ENCODE peak calls at places on chromosomes 2 and 18, in ten cellular contexts. W, X, P, I, D, R, O, F, B and N are unnamed samples.

GRCh38 chr2:98608962-98609604 is 694 bp downstream of the UNC50 start:
- DNase-seq in W (no peak), X (peak), P (no peak), I (no peak), D (peak), R (no peak), O (peak), F (no peak), B (no peak), N (peak)

GRCh38 chr18:38081516-38081915 is 515.9 kb upstream of the CELF4 start:
- DNase-seq in W (no peak), X (no peak), P (no peak), I (no peak), D (no peak), R (no peak), O (no peak), F (no peak), B (no peak), N (no peak)

GRCh38 chr2:173119069-173119807 is 43.6 kb downstream of the MAP3K20 start:
- DNase-seq in W (no peak), X (peak), P (no peak), I (no peak), D (no peak), R (peak), O (no peak), F (no peak), B (no peak), N (no peak)

GRCh38 chr18:3401669-3402620 is 48.0 kb upstream of the TGIF1 start:
- DNase-seq in W (no peak), X (no peak), P (no peak), I (no peak), D (no peak), R (no peak), O (no peak), F (no peak), B (no peak), N (no peak)

GRCh38 chr18:48834421-48835011 is 116.2 kb downstream of the SMAD7 start:
- DNase-seq in W (peak), X (peak), P (no peak), I (peak), D (peak), R (peak), O (peak), F (peak), B (peak), N (peak)

GRCh38 chr18:44679912-44680270 is 797 bp upstream of the SETBP1 start:
- DNase-seq in W (peak), X (peak), P (peak), I (peak), D (peak), R (peak), O (peak), F (peak), B (peak), N (no peak)

GRCh38 chr2:25274868-25275574 is 66.7 kb downstream of the DNMT3A start:
- DNase-seq in W (no peak), X (peak), P (no peak), I (no peak), D (no peak), R (peak), O (no peak), F (no peak), B (peak), N (peak)

GRCh38 chr2:229610871-229611270 is 103.5 kb downstream of the DNER start:
- DNase-seq in W (no peak), X (no peak), P (no peak), I (no peak), D (no peak), R (no peak), O (no peak), F (no peak), B (no peak), N (no peak)

GRCh38 chr2:62467100-62467474 is 38.9 kb downstream of the TMEM17 start:
- DNase-seq in W (no peak), X (no peak), P (no peak), I (no peak), D (no peak), R (no peak), O (no peak), F (peak), B (no peak), N (no peak)

GRCh38 chr18:57921708-57922107 is 118.6 kb upstream of the ATP8B1 start:
- DNase-seq in W (no peak), X (no peak), P (no peak), I (no peak), D (no peak), R (no peak), O (no peak), F (no peak), B (no peak), N (peak)

GRCh38 chr2:1590611-1591460 is 153.5 kb downstream of the PXDN start:
- DNase-seq in W (no peak), X (peak), P (no peak), I (peak), D (no peak), R (peak), O (no peak), F (no peak), B (no peak), N (no peak)

GRCh38 chr2:132692816-132693215 is 22.8 kb upstream of the LYPD1 start:
- DNase-seq in W (no peak), X (no peak), P (no peak), I (no peak), D (no peak), R (no peak), O (no peak), F (no peak), B (no peak), N (no peak)

GRCh38 chr2:68994864-68995263 is 18.1 kb upstream of the ANTXR1 start:
- DNase-seq in W (no peak), X (no peak), P (peak), I (peak), D (no peak), R (peak), O (no peak), F (no peak), B (no peak), N (no peak)

GRCh38 chr2:169656164-169656563 is 38.0 kb downstream of the CFAP210 start:
- DNase-seq in W (no peak), X (no peak), P (no peak), I (no peak), D (no peak), R (no peak), O (no peak), F (no peak), B (no peak), N (no peak)

GRCh38 chr2:24850944-24851343 is 57.7 kb downstream of the CENPO start:
- DNase-seq in W (no peak), X (peak), P (no peak), I (no peak), D (peak), R (no peak), O (no peak), F (no peak), B (no peak), N (no peak)

GRCh38 chr2:206804326-206804725 is 38.9 kb downstream of the FASTKD2 start:
- DNase-seq in W (no peak), X (no peak), P (no peak), I (no peak), D (no peak), R (no peak), O (no peak), F (no peak), B (no peak), N (no peak)

GRCh38 chr2:24843461-24843860 is 50.2 kb downstream of the CENPO start:
- DNase-seq in W (no peak), X (no peak), P (no peak), I (no peak), D (peak), R (no peak), O (no peak), F (no peak), B (no peak), N (no peak)

GRCh38 chr2:66443977-66444855 is 9.3 kb downstream of the MEIS1 start:
- DNase-seq in W (no peak), X (peak), P (no peak), I (no peak), D (no peak), R (no peak), O (no peak), F (no peak), B (no peak), N (no peak)

GRCh38 chr18:68033466-68033865 is 516.9 kb upstream of the DSEL start:
- DNase-seq in W (no peak), X (no peak), P (no peak), I (no peak), D (no peak), R (no peak), O (no peak), F (no peak), B (no peak), N (no peak)

GRCh38 chr2:72824224-72824842 is 1.5 kb downstream of the EXOC6B start:
- DNase-seq in W (no peak), X (no peak), P (no peak), I (peak), D (no peak), R (no peak), O (no peak), F (no peak), B (no peak), N (peak)

GRCh38 chr18:3162181-3162580 is 57.6 kb downstream of the MYOM1 start:
- DNase-seq in W (peak), X (no peak), P (no peak), I (no peak), D (no peak), R (no peak), O (no peak), F (no peak), B (no peak), N (no peak)

GRCh38 chr2:42052702-42053481 is 5.1 kb downstream of the PKDCC start:
- DNase-seq in W (no peak), X (peak), P (no peak), I (no peak), D (peak), R (peak), O (no peak), F (no peak), B (no peak), N (peak)

GRCh38 chr2:188248513-188248912 is 43.2 kb upstream of the GULP1 start:
- DNase-seq in W (no peak), X (no peak), P (no peak), I (no peak), D (no peak), R (no peak), O (no peak), F (no peak), B (no peak), N (no peak)

GRCh38 chr2:107730898-107731297 is 95.8 kb upstream of the RGPD4 start:
- DNase-seq in W (no peak), X (no peak), P (no peak), I (no peak), D (no peak), R (no peak), O (no peak), F (no peak), B (no peak), N (peak)

GRCh38 chr18:34158881-34159690 is 65.6 kb downstream of the NOL4 start:
- DNase-seq in W (peak), X (peak), P (no peak), I (peak), D (peak), R (peak), O (no peak), F (peak), B (no peak), N (no peak)

GRCh38 chr2:240163056-240163714 is 22.7 kb upstream of the OTOS start:
- DNase-seq in W (no peak), X (peak), P (no peak), I (no peak), D (peak), R (no peak), O (no peak), F (peak), B (no peak), N (no peak)

GRCh38 chr18:24009651-24010333 is 4.8 kb upstream of the TTC39C start:
- DNase-seq in W (no peak), X (no peak), P (no peak), I (no peak), D (no peak), R (no peak), O (no peak), F (no peak), B (peak), N (no peak)
- TF ChIP-seq POLR2A in W (no peak), X (no peak), P (no peak), I (no peak), D (no peak), R (no peak), O (no peak), F (no peak), B (no peak), N (no peak)

DNA sequence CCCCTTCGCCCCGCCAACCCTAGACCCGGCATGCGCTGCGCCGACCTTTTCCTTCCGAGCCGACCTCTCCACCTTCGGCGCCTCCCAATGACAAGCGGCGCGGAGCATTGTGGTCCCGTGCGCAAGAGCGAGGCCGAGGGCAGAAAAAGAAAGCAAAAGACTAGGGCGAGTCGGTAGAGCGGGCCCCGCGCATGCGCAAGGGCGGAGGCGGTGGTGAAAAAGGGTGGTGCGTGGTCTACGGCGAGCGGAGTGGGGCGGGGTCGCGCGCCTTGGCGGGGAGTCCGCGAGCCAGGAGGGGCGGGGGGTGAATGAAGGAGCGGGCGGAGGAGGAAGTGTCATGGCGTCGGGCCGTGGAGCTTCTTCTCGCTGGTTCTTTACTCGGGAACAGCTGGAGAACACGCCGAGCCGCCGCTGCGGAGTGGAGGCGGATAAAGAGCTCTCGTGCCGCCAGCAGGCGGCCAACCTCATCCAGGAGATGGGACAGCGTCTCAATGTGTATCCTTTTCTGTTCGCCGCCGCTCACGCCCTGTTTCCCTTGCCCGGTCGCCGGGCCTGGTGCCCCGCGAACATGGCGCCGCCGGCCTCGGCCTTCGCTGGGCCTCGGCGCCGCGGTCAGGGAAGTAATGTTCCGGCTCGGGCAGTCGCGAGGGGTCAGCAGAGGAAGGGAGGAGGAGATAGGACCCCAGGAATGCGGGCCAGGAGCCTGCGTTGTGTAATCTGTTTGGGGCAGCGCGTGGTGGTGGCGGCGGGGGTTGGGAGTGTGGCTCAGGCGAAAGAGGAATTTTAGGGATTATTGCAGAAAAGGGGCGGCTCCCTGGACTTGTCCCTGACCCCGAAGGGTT is at the start of gene CCNT2:
- DNase-seq in W (peak), X (peak), P (peak), I (peak), D (peak), R (peak), O (peak), F (peak), B (peak), N (peak)
- TF ChIP-seq POLR2A in W (peak), X (peak), P (peak), I (no peak), D (no peak), R (no peak), O (peak), F (peak), B (peak), N (peak)

GRCh38 chr2:230903251-230904150 is 21.5 kb downstream of the GPR55 start:
- DNase-seq in W (peak), X (no peak), P (no peak), I (peak), D (peak), R (no peak), O (no peak), F (peak), B (no peak), N (no peak)

GRCh38 chr2:230904856-230905447 is 20.1 kb downstream of the GPR55 start:
- DNase-seq in W (peak), X (no peak), P (no peak), I (peak), D (peak), R (no peak), O (no peak), F (peak), B (no peak), N (no peak)

GRCh38 chr2:230906471-230907230 is 18.4 kb downstream of the GPR55 start:
- DNase-seq in W (peak), X (no peak), P (no peak), I (peak), D (peak), R (no peak), O (no peak), F (peak), B (no peak), N (no peak)

GRCh38 chr2:230907361-230908093 is 17.5 kb downstream of the GPR55 start:
- DNase-seq in W (peak), X (no peak), P (no peak), I (peak), D (peak), R (no peak), O (no peak), F (peak), B (no peak), N (peak)

DNA sequence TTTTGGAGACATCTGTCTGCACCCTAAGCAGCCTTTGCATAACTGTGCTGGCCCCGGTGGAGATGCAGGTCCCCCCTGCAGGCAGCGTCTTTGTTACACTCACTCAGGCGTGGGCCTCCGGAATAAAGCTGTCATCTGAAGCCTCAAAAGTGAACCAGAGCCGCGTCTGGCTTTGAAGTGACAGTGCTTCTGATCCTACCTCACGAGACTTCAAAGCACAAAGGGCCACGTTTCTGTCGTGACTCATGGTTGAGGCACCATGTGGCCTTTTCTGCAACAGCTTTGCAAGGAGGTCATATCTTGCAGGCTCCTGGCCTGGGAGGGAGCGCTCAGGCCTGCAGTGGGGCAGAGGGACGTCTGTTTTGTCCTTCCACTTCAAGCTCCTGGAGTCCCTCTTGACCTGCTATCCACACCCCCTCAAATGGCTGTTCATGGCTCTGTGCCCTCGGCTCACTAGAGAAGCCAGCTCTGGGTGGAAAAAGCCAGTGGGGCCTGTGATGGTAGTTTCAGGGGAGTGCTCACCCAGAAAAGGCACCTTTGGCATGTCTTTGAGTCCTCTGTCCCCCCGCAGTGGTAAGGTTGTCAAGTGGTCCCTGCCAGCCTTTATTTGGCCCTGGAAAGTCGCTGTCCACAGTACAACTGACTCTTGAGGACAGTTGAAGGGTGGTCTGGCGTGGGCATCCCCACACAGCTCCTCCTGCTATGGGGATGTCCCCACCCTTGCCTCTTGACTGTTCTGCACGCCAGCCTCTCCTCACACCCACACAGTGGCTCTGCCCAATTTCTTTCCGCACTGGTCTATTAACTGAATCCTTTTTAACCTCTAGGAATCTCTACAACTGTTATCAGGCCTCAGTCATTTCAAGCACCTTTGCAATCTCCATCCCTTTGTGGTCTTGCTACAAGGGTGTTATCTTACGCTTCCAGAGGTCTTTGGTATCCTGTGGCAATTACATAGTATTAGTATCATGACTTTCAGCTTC is 19.3 kb downstream of the GPR55 start:
- DNase-seq in W (peak), X (no peak), P (no peak), I (peak), D (peak), R (no peak), O (no peak), F (peak), B (peak), N (peak)
- TF ChIP-seq POLR2A in W (no peak), X (no peak), P (no peak), I (no peak), D (no peak), R (no peak), O (no peak), F (no peak), B (no peak), N (no peak)

DNA sequence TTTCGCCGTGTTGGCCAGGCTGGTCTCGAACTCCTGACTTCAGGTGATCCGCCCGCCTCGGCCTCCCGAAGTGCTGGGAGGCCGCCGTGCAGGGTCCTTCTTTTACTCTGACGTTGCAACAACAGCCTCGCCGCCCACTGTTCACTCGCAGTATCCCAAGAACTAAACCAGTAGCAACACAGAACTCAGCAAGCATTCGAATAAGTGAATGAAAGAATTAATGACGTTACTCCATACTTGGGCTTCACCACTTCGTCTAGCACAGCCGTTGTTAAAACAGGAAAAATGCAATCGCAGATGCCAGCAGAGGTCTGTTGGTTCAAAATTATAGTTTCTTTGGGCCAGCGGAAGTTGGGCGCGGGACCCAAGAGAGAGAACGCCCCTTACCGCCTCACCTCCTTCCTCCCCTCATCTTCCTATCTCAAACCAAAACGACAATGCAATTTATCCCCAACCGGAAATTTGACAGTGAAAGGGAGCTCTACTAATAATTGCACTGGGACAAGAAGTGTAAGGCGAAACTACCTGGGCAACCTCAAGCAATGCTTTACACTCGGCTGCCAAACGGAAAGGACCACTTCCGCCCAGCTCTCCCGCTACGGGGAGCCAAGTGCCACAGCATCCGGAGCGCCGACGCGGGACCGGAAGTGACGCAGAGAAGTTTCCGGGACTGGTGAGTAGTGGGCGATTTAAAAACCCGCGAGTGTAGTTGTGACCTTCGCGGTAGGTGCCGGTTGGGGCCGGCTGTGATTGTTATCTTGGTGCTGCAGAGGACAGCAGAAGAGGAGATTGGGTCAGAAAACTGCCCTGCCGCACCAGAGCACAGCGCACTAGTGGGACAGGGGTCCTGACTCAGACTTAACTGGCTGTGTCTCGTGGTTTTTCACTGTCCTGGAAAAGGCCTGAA is at the start of the genes NIF3L1 and PPIL3:
- DNase-seq in W (peak), X (peak), P (peak), I (peak), D (peak), R (peak), O (peak), F (peak), B (peak), N (peak)
- TF ChIP-seq POLR2A in W (no peak), X (no peak), P (peak), I (no peak), D (no peak), R (no peak), O (peak), F (peak), B (no peak), N (peak)

GRCh38 chr2:237968048-237968862 is 1.4 kb downstream of the UBE2F start:
- DNase-seq in W (no peak), X (no peak), P (no peak), I (no peak), D (peak), R (peak), O (no peak), F (no peak), B (peak), N (peak)
- TF ChIP-seq POLR2A in W (no peak), X (no peak), P (peak), I (no peak), D (no peak), R (no peak), O (no peak), F (peak), B (no peak), N (no peak)

DNA sequence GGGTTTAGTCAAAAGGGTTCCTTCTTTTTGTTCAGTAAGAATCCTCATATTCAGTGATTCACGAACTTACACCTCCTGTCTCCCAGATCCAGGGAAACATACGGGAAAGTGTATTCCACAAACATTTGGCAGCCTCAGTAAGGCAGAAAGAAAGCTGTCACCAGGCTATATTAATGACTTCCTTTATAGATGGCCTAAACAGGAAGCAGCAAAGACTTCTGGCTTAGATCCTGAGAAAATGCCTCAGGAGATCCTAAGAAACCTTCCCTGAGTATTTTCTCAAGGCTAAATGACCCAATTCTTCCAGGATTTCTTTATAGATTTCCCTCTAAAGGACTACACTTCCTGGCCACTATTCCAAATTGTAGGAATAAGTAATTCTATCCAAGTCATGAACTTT is 1995.5 kb upstream of the CELF4 start:
- DNase-seq in W (no peak), X (no peak), P (no peak), I (no peak), D (no peak), R (no peak), O (no peak), F (no peak), B (no peak), N (no peak)
- TF ChIP-seq POLR2A in W (no peak), X (no peak), P (no peak), I (no peak), D (no peak), R (no peak), O (no peak), F (no peak), B (no peak), N (no peak)